ENCODE peak calls at places on chromosomes 13 and 19, in ten cellular contexts. One of them, this sample, is unnamed.

GRCh38 chr19:37466277-37466797 is 907 bp downstream of the ZNF569 start:
- DNase-seq in spleen: no peak
- DNase-seq in ascending aorta: no peak
- DNase-seq in AG04449: no peak
- DNase-seq in Panc1: no peak
- DNase-seq in AG09309: no peak
- DNase-seq in endodermal cell: peak; percentile 52
- DNase-seq in fibroblast of mammary gland: peak; percentile 31
- DNase-seq in GM23338: peak; percentile 21
- DNase-seq in uterus: no peak
- DNase-seq in this sample: no peak

GRCh38 chr13:57634829-57635165 is 3.3 kb downstream of the PCDH17 start:
- DNase-seq in endodermal cell: no peak
- DNase-seq in Panc1: no peak
- DNase-seq in GM23338: peak; percentile 43
- DNase-seq in uterus: peak; percentile 17
- DNase-seq in ascending aorta: no peak
- DNase-seq in spleen: peak; percentile 67
- DNase-seq in AG09309: no peak
- DNase-seq in AG04449: no peak
- DNase-seq in fibroblast of mammary gland: no peak
- DNase-seq in this sample: peak; percentile 13

GRCh38 chr19:49637865-49638350 is 2.0 kb downstream of the RRAS start:
- DNase-seq in uterus: peak; percentile 85
- DNase-seq in GM23338: peak; percentile 71
- DNase-seq in Panc1: no peak
- DNase-seq in endodermal cell: peak; percentile 88
- DNase-seq in AG04449: peak; percentile 14
- DNase-seq in fibroblast of mammary gland: peak; percentile 75
- DNase-seq in spleen: peak; percentile 91
- DNase-seq in ascending aorta: peak; percentile 93
- DNase-seq in AG09309: peak; percentile 31
- DNase-seq in this sample: peak; percentile 77

GRCh38 chr13:25901460-25902376 is 150.1 kb downstream of the SHISA2 start:
- DNase-seq in fibroblast of mammary gland: peak; percentile 8
- DNase-seq in ascending aorta: no peak
- DNase-seq in spleen: no peak
- DNase-seq in uterus: no peak
- DNase-seq in AG09309: no peak
- DNase-seq in GM23338: no peak
- DNase-seq in endodermal cell: no peak
- DNase-seq in Panc1: peak; percentile 18
- DNase-seq in AG04449: no peak
- DNase-seq in this sample: no peak

GRCh38 chr13:44854264-44855060 is 134.8 kb downstream of the NUFIP1 start:
- DNase-seq in AG09309: no peak
- DNase-seq in GM23338: no peak
- DNase-seq in spleen: no peak
- DNase-seq in fibroblast of mammary gland: no peak
- DNase-seq in AG04449: no peak
- DNase-seq in Panc1: no peak
- DNase-seq in endodermal cell: no peak
- DNase-seq in uterus: no peak
- DNase-seq in ascending aorta: no peak
- DNase-seq in this sample: no peak

GRCh38 chr13:84439108-84439507 is 556.8 kb upstream of the SLITRK1 start:
- DNase-seq in ascending aorta: no peak
- DNase-seq in spleen: no peak
- DNase-seq in AG04449: no peak
- DNase-seq in Panc1: no peak
- DNase-seq in GM23338: no peak
- DNase-seq in fibroblast of mammary gland: peak; percentile 66
- DNase-seq in AG09309: peak; percentile 38
- DNase-seq in endodermal cell: no peak
- DNase-seq in uterus: no peak
- DNase-seq in this sample: no peak

GRCh38 chr19:19386373-19386869 is 19.1 kb upstream of the GATAD2A start:
- DNase-seq in fibroblast of mammary gland: no peak
- DNase-seq in endodermal cell: no peak
- DNase-seq in AG09309: no peak
- DNase-seq in spleen: peak; percentile 84
- DNase-seq in AG04449: no peak
- DNase-seq in GM23338: peak; percentile 52
- DNase-seq in Panc1: no peak
- DNase-seq in ascending aorta: no peak
- DNase-seq in uterus: no peak
- DNase-seq in this sample: no peak

GRCh38 chr19:5339950-5340636 is 519 bp downstream of the PTPRS start:
- DNase-seq in GM23338: peak; percentile 61
- DNase-seq in uterus: no peak
- DNase-seq in endodermal cell: peak; percentile 85
- DNase-seq in ascending aorta: no peak
- DNase-seq in AG09309: no peak
- DNase-seq in Panc1: no peak
- DNase-seq in fibroblast of mammary gland: no peak
- DNase-seq in spleen: no peak
- DNase-seq in AG04449: no peak
- DNase-seq in this sample: peak; percentile 54

GRCh38 chr19:8487137-8487851 is 15.1 kb downstream of the PRAM1 start:
- DNase-seq in ascending aorta: no peak
- DNase-seq in GM23338: no peak
- DNase-seq in Panc1: no peak
- DNase-seq in AG09309: no peak
- DNase-seq in spleen: peak; percentile 89
- DNase-seq in uterus: no peak
- DNase-seq in fibroblast of mammary gland: no peak
- DNase-seq in AG04449: no peak
- DNase-seq in endodermal cell: no peak
- DNase-seq in this sample: peak; percentile 44

GRCh38 chr13:44160549-44161278 is 212.9 kb upstream of the SERP2 start:
- DNase-seq in spleen: no peak
- DNase-seq in endodermal cell: no peak
- DNase-seq in ascending aorta: no peak
- DNase-seq in uterus: peak; percentile 31
- DNase-seq in AG04449: no peak
- DNase-seq in Panc1: no peak
- DNase-seq in AG09309: no peak
- DNase-seq in fibroblast of mammary gland: no peak
- DNase-seq in GM23338: no peak
- DNase-seq in this sample: no peak

GRCh38 chr13:99650410-99650809 is 149.1 kb downstream of the TM9SF2 start:
- DNase-seq in AG09309: no peak
- DNase-seq in ascending aorta: no peak
- DNase-seq in AG04449: no peak
- DNase-seq in fibroblast of mammary gland: no peak
- DNase-seq in spleen: no peak
- DNase-seq in Panc1: no peak
- DNase-seq in GM23338: no peak
- DNase-seq in uterus: no peak
- DNase-seq in endodermal cell: no peak
- DNase-seq in this sample: no peak

GRCh38 chr13:44302233-44302632 is 71.4 kb upstream of the SERP2 start:
- DNase-seq in GM23338: no peak
- DNase-seq in Panc1: no peak
- DNase-seq in uterus: no peak
- DNase-seq in AG09309: no peak
- DNase-seq in spleen: no peak
- DNase-seq in endodermal cell: no peak
- DNase-seq in ascending aorta: no peak
- DNase-seq in AG04449: no peak
- DNase-seq in fibroblast of mammary gland: peak; percentile 96
- DNase-seq in this sample: no peak

GRCh38 chr19:51663650-51664049 is 17.0 kb upstream of the SIGLEC14 start:
- DNase-seq in fibroblast of mammary gland: no peak
- DNase-seq in AG09309: no peak
- DNase-seq in spleen: no peak
- DNase-seq in GM23338: no peak
- DNase-seq in ascending aorta: no peak
- DNase-seq in AG04449: no peak
- DNase-seq in Panc1: no peak
- DNase-seq in endodermal cell: no peak
- DNase-seq in uterus: no peak
- DNase-seq in this sample: no peak

GRCh38 chr19:30479657-30480056 is 107.5 kb downstream of the ZNF536 start:
- DNase-seq in GM23338: no peak
- DNase-seq in ascending aorta: no peak
- DNase-seq in endodermal cell: no peak
- DNase-seq in AG04449: no peak
- DNase-seq in uterus: no peak
- DNase-seq in spleen: no peak
- DNase-seq in fibroblast of mammary gland: no peak
- DNase-seq in AG09309: no peak
- DNase-seq in Panc1: no peak
- DNase-seq in this sample: no peak

GRCh38 chr13:41311607-41312500 is 787 bp downstream of the NAA16 start:
- DNase-seq in spleen: peak; percentile 92
- DNase-seq in GM23338: peak; percentile 49
- DNase-seq in Panc1: no peak
- DNase-seq in AG04449: no peak
- DNase-seq in uterus: peak; percentile 44
- DNase-seq in AG09309: no peak
- DNase-seq in ascending aorta: no peak
- DNase-seq in fibroblast of mammary gland: peak; percentile 52
- DNase-seq in endodermal cell: peak; percentile 69
- DNase-seq in this sample: peak; percentile 82

DNA sequence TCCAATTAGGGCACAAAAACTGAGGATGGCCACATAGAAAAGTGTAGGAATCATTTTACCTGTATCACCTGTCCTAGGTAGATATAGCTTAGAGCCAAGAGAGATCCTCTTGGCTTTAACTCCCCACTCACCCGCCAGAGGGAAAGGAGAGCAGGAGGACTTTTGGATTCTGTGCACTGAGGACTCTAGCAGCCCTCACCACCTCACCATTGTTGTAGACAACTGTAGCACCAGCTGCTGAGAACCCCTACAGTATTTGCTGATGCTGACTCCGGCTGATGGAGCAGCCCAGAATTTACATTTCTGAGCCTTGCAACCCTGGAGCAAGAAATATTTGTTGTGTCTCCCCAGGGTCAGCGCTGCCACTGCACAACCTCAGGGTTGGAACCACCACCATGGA is 2044.4 kb downstream of the OLFM4 start:
- DNase-seq in GM23338: no peak
- DNase-seq in AG04449: no peak
- DNase-seq in ascending aorta: no peak
- DNase-seq in Panc1: no peak
- DNase-seq in spleen: no peak
- DNase-seq in uterus: no peak
- DNase-seq in fibroblast of mammary gland: no peak
- DNase-seq in endodermal cell: no peak
- DNase-seq in AG09309: no peak
- DNase-seq in this sample: no peak
- H3K4me3 ChIP-seq in GM23338: no peak overlapping the region
- H3K4me3 ChIP-seq in AG04449: no peak overlapping the region
- H3K4me3 ChIP-seq in ascending aorta: no peak overlapping the region
- H3K4me3 ChIP-seq in Panc1: no peak overlapping the region
- H3K4me3 ChIP-seq in spleen: no peak overlapping the region
- H3K4me3 ChIP-seq in uterus: no peak overlapping the region
- H3K4me3 ChIP-seq in fibroblast of mammary gland: no peak overlapping the region
- H3K4me3 ChIP-seq in endodermal cell: no peak overlapping the region
- H3K4me3 ChIP-seq in AG09309: no peak overlapping the region
- H3K4me3 ChIP-seq in this sample: no peak overlapping the region

DNA sequence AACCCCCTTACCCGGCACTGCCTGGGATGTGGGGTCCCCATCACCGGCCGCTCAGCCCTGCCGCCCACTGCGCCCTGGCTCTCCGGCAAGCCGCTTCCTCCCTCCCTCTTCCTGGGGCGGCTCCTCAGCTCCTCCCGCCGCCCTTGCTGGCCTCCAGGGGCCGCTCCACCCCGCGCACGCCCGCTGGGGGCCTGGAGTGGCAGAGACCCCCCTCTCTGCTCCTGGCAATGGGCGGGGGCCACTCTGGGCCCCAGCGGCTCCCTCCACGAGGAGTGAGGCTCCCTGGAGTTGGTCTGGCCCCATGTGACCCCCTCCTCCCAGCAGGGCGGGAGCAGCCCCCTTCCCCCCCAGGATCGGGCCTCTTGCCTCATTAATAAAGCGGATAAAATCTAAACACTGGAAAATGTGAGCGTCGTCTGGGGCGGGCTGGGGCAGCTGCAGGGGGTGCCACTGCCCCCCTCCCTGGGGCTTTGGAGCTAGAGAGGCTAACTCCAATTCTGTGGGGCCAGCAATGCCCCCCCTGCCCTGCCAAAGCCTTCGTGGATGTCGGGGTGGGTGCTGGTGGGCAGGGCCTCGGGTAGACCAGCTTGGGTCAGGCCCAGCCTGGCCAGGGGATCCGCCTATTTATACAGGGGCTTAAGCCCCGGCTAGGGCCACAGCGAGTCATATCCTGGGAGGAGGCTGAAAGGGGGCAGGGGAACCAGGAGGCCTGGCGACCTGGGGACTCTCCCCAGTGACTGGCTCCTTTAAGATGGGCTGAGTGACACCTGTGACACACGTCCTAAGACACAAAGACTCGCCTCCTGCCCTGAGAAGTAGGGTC is at the start of gene PTGER1:
- DNase-seq in fibroblast of mammary gland: peak; percentile 47
- DNase-seq in AG09309: no peak
- DNase-seq in spleen: no peak
- DNase-seq in endodermal cell: peak; percentile 82
- DNase-seq in AG04449: no peak
- DNase-seq in GM23338: peak; percentile 78
- DNase-seq in uterus: no peak
- DNase-seq in Panc1: no peak
- DNase-seq in ascending aorta: no peak
- DNase-seq in this sample: no peak
- TF ChIP-seq CTCF in fibroblast of mammary gland: no peak
- TF ChIP-seq CTCF in AG09309: peak; percentile 45
- TF ChIP-seq CTCF in spleen: no peak
- TF ChIP-seq CTCF in endodermal cell: peak; percentile 72
- TF ChIP-seq CTCF in AG04449: peak; percentile 61
- TF ChIP-seq CTCF in GM23338: peak; percentile 66
- TF ChIP-seq CTCF in uterus: no peak
- TF ChIP-seq CTCF in Panc1: peak; percentile 76
- TF ChIP-seq CTCF in ascending aorta: peak; percentile 19
- TF ChIP-seq CTCF in this sample: no peak

GRCh38 chr13:20301391-20302071 is 69.4 kb upstream of the GJB6 start:
- DNase-seq in uterus: no peak
- DNase-seq in fibroblast of mammary gland: peak; percentile 39
- DNase-seq in GM23338: peak; percentile 64
- DNase-seq in AG04449: no peak
- DNase-seq in ascending aorta: no peak
- DNase-seq in AG09309: no peak
- DNase-seq in endodermal cell: peak; percentile 74
- DNase-seq in Panc1: no peak
- DNase-seq in spleen: no peak
- DNase-seq in this sample: no peak
- H3K4me3 ChIP-seq in uterus: no peak overlapping the region
- H3K4me3 ChIP-seq in fibroblast of mammary gland: peak overlapping the region; percentile 22
- H3K4me3 ChIP-seq in GM23338: peak overlapping the region; percentile 76
- H3K4me3 ChIP-seq in AG04449: no peak overlapping the region
- H3K4me3 ChIP-seq in ascending aorta: no peak overlapping the region
- H3K4me3 ChIP-seq in AG09309: no peak overlapping the region
- H3K4me3 ChIP-seq in endodermal cell: no peak overlapping the region
- H3K4me3 ChIP-seq in Panc1: no peak overlapping the region
- H3K4me3 ChIP-seq in spleen: peak overlapping the region; percentile 2
- H3K4me3 ChIP-seq in this sample: no peak overlapping the region

GRCh38 chr19:41305923-41306322 is 4.0 kb upstream of the CCDC97 start:
- DNase-seq in spleen: no peak
- DNase-seq in ascending aorta: no peak
- DNase-seq in uterus: no peak
- DNase-seq in GM23338: no peak
- DNase-seq in Panc1: no peak
- DNase-seq in AG09309: no peak
- DNase-seq in AG04449: no peak
- DNase-seq in endodermal cell: no peak
- DNase-seq in fibroblast of mammary gland: no peak
- DNase-seq in this sample: no peak
- TF ChIP-seq CTCF in spleen: no peak
- TF ChIP-seq CTCF in ascending aorta: no peak
- TF ChIP-seq CTCF in uterus: no peak
- TF ChIP-seq CTCF in GM23338: no peak
- TF ChIP-seq CTCF in Panc1: no peak
- TF ChIP-seq CTCF in AG09309: no peak
- TF ChIP-seq CTCF in AG04449: no peak
- TF ChIP-seq CTCF in endodermal cell: no peak
- TF ChIP-seq CTCF in fibroblast of mammary gland: no peak
- TF ChIP-seq CTCF in this sample: no peak